ENCODE peak calls at places on chromosomes 2 and 18, in seven cellular contexts. One of them, this sample, is unnamed.

GRCh38 chr2:67399831-67400489 is 2.8 kb downstream of the ETAA1 start:
- DNase-seq in HS-5: no peak
- DNase-seq in posterior cingulate gyrus: no peak
- DNase-seq in HFFc6: peak
- DNase-seq in H54: no peak
- DNase-seq in skeletal muscle cell: no peak
- DNase-seq in astrocyte of the spinal cord: peak
- DNase-seq in this sample: peak

GRCh38 chr2:12177052-12177994 is 430.9 kb downstream of the LPIN1 start:
- DNase-seq in HS-5: no peak
- DNase-seq in posterior cingulate gyrus: no peak
- DNase-seq in HFFc6: peak
- DNase-seq in H54: peak
- DNase-seq in skeletal muscle cell: peak
- DNase-seq in astrocyte of the spinal cord: peak
- DNase-seq in this sample: no peak

GRCh38 chr2:19358242-19359020 is at the start of gene OSR1:
- DNase-seq in HS-5: peak
- DNase-seq in posterior cingulate gyrus: no peak
- DNase-seq in HFFc6: peak
- DNase-seq in H54: peak
- DNase-seq in skeletal muscle cell: peak
- DNase-seq in astrocyte of the spinal cord: peak
- DNase-seq in this sample: peak

GRCh38 chr2:28981620-28982371 is 698 bp downstream of the TOGARAM2 start:
- DNase-seq in HS-5: no peak
- DNase-seq in posterior cingulate gyrus: no peak
- DNase-seq in HFFc6: no peak
- DNase-seq in H54: no peak
- DNase-seq in skeletal muscle cell: no peak
- DNase-seq in astrocyte of the spinal cord: no peak
- DNase-seq in this sample: no peak

GRCh38 chr18:46712406-46712805 is 44.4 kb downstream of the ST8SIA5 start:
- DNase-seq in HS-5: no peak
- DNase-seq in posterior cingulate gyrus: no peak
- DNase-seq in HFFc6: peak
- DNase-seq in H54: peak
- DNase-seq in skeletal muscle cell: peak
- DNase-seq in astrocyte of the spinal cord: peak
- DNase-seq in this sample: peak

GRCh38 chr2:226478121-226478809 is 321.4 kb downstream of the IRS1 start:
- DNase-seq in HS-5: peak
- DNase-seq in posterior cingulate gyrus: no peak
- DNase-seq in HFFc6: peak
- DNase-seq in H54: peak
- DNase-seq in skeletal muscle cell: peak
- DNase-seq in astrocyte of the spinal cord: peak
- DNase-seq in this sample: peak

GRCh38 chr2:205865794-205866490 is 183.6 kb downstream of the NRP2 start:
- DNase-seq in HS-5: no peak
- DNase-seq in posterior cingulate gyrus: no peak
- DNase-seq in HFFc6: no peak
- DNase-seq in H54: no peak
- DNase-seq in skeletal muscle cell: no peak
- DNase-seq in astrocyte of the spinal cord: no peak
- DNase-seq in this sample: no peak

GRCh38 chr2:204842731-204843490 is 297.6 kb downstream of the PARD3B start:
- DNase-seq in HS-5: peak
- DNase-seq in posterior cingulate gyrus: peak
- DNase-seq in HFFc6: peak
- DNase-seq in H54: peak
- DNase-seq in skeletal muscle cell: peak
- DNase-seq in astrocyte of the spinal cord: peak
- DNase-seq in this sample: peak

GRCh38 chr2:132651115-132652099 is 18.6 kb downstream of the LYPD1 start:
- DNase-seq in HS-5: no peak
- DNase-seq in posterior cingulate gyrus: no peak
- DNase-seq in HFFc6: peak
- DNase-seq in H54: peak
- DNase-seq in skeletal muscle cell: no peak
- DNase-seq in astrocyte of the spinal cord: peak
- DNase-seq in this sample: peak

GRCh38 chr2:9799729-9800632 is 43.3 kb upstream of the TAF1B start:
- DNase-seq in HS-5: peak
- DNase-seq in posterior cingulate gyrus: peak
- DNase-seq in HFFc6: peak
- DNase-seq in H54: peak
- DNase-seq in skeletal muscle cell: peak
- DNase-seq in astrocyte of the spinal cord: peak
- DNase-seq in this sample: peak

GRCh38 chr18:1014951-1015627 is 110.4 kb downstream of the ADCYAP1 start:
- DNase-seq in HS-5: no peak
- DNase-seq in posterior cingulate gyrus: no peak
- DNase-seq in HFFc6: no peak
- DNase-seq in H54: no peak
- DNase-seq in skeletal muscle cell: no peak
- DNase-seq in astrocyte of the spinal cord: peak
- DNase-seq in this sample: peak

GRCh38 chr18:24586662-24587360 is 126.4 kb downstream of the HRH4 start:
- DNase-seq in HS-5: no peak
- DNase-seq in posterior cingulate gyrus: no peak
- DNase-seq in HFFc6: no peak
- DNase-seq in H54: no peak
- DNase-seq in skeletal muscle cell: no peak
- DNase-seq in astrocyte of the spinal cord: no peak
- DNase-seq in this sample: no peak

GRCh38 chr2:20634430-20635095 is 16.3 kb downstream of the HS1BP3 start:
- DNase-seq in HS-5: peak
- DNase-seq in posterior cingulate gyrus: peak
- DNase-seq in HFFc6: peak
- DNase-seq in H54: no peak
- DNase-seq in skeletal muscle cell: no peak
- DNase-seq in astrocyte of the spinal cord: peak
- DNase-seq in this sample: peak

GRCh38 chr2:10982931-10983701 is 71.4 kb downstream of the KCNF1 start:
- DNase-seq in HS-5: no peak
- DNase-seq in posterior cingulate gyrus: no peak
- DNase-seq in HFFc6: no peak
- DNase-seq in H54: no peak
- DNase-seq in skeletal muscle cell: no peak
- DNase-seq in astrocyte of the spinal cord: no peak
- DNase-seq in this sample: peak

GRCh38 chr2:53970095-53970897 is 497 bp downstream of the PSME4 start:
- DNase-seq in HS-5: no peak
- DNase-seq in posterior cingulate gyrus: peak
- DNase-seq in HFFc6: no peak
- DNase-seq in H54: no peak
- DNase-seq in skeletal muscle cell: no peak
- DNase-seq in astrocyte of the spinal cord: peak
- DNase-seq in this sample: peak

GRCh38 chr2:100277540-100278207 is 44.6 kb downstream of the LONRF2 start:
- DNase-seq in HS-5: no peak
- DNase-seq in posterior cingulate gyrus: no peak
- DNase-seq in HFFc6: no peak
- DNase-seq in H54: no peak
- DNase-seq in skeletal muscle cell: no peak
- DNase-seq in astrocyte of the spinal cord: no peak
- DNase-seq in this sample: no peak

GRCh38 chr2:135984199-135985017 is 1.0 kb downstream of the DARS1 start:
- DNase-seq in HS-5: no peak
- DNase-seq in posterior cingulate gyrus: no peak
- DNase-seq in HFFc6: no peak
- DNase-seq in H54: no peak
- DNase-seq in skeletal muscle cell: no peak
- DNase-seq in astrocyte of the spinal cord: no peak
- DNase-seq in this sample: no peak

This sample was measured in cardiac muscle cell.